ENCODE peak calls at places on chromosome 2, in four cellular contexts. C is suprapubic skin, D is IMR-90, R is tibial artery. N is an unnamed sample.

GRCh38 chr2:188201639-188202038 is 90.0 kb upstream of the GULP1 start:
- DNase-seq in C (no peak), D (no peak), R (no peak), N (no peak)

GRCh38 chr2:238023608-238024007 is 37.2 kb upstream of the SCLY start:
- DNase-seq in C (no peak), D (no peak), R (no peak), N (no peak)

GRCh38 chr2:150663143-150663542 is 175.7 kb upstream of the RND3 start:
- DNase-seq in C (no peak), D (peak; percentile 90), R (no peak), N (peak; percentile 95)

GRCh38 chr2:163132850-163133249 is 294.3 kb upstream of the KCNH7 start:
- DNase-seq in C (no peak), D (peak; percentile 2), R (no peak), N (peak; percentile 1)

GRCh38 chr2:158926478-158926948 is 41.9 kb upstream of the TANC1 start:
- DNase-seq in C (no peak), D (peak; percentile 78), R (no peak), N (peak; percentile 79)

GRCh38 chr2:27506587-27506986 is 9.9 kb downstream of the GCKR start:
- DNase-seq in C (no peak), D (no peak), R (no peak), N (no peak)

GRCh38 chr2:181190711-181191110 is 210.3 kb downstream of the UBE2E3 start:
- DNase-seq in C (no peak), D (no peak), R (no peak), N (peak; percentile 52)

GRCh38 chr2:127454595-127455565 is 36.7 kb downstream of the PROC start:
- DNase-seq in C (no peak), D (no peak), R (no peak), N (no peak)

GRCh38 chr2:158403237-158403636 is 53.3 kb downstream of the CCDC148 start:
- DNase-seq in C (no peak), D (peak; percentile 3), R (no peak), N (no peak)

GRCh38 chr2:235366847-235367246 is 127.0 kb upstream of the AGAP1 start:
- DNase-seq in C (no peak), D (no peak), R (no peak), N (no peak)

GRCh38 chr2:187299122-187299906 is 148.7 kb downstream of the CALCRL start:
- DNase-seq in C (no peak), D (no peak), R (no peak), N (peak; percentile 66)

GRCh38 chr2:168050377-168050776 is 197.0 kb downstream of the STK39 start:
- DNase-seq in C (no peak), D (no peak), R (no peak), N (no peak)

GRCh38 chr2:104448661-104449410 is 405.1 kb upstream of the POU3F3 start:
- DNase-seq in C (no peak), D (no peak), R (no peak), N (no peak)

GRCh38 chr2:31539505-31539904 is 41.2 kb downstream of the SRD5A2 start:
- DNase-seq in C (no peak), D (no peak), R (no peak), N (no peak)

GRCh38 chr2:152298754-152299153 is 36.2 kb upstream of the FMNL2 start:
- DNase-seq in C (no peak), D (peak; percentile 10), R (no peak), N (peak; percentile 6)

GRCh38 chr2:125086313-125087184 is 1061.5 kb downstream of the CNTNAP5 start:
- DNase-seq in C (no peak), D (no peak), R (no peak), N (no peak)

GRCh38 chr2:109342451-109342850 is 213.4 kb downstream of the SH3RF3 start:
- DNase-seq in C (no peak), D (no peak), R (no peak), N (no peak)

GRCh38 chr2:135212757-135213156 is 160.7 kb downstream of the RAB3GAP1 start:
- DNase-seq in C (no peak), D (peak; percentile 19), R (no peak), N (no peak)

GRCh38 chr2:158935617-158936016 is 32.8 kb upstream of the TANC1 start:
- DNase-seq in C (no peak), D (no peak), R (no peak), N (no peak)

GRCh38 chr2:39851251-39851650 is 72.2 kb upstream of the THUMPD2 start:
- DNase-seq in C (no peak), D (no peak), R (no peak), N (no peak)

GRCh38 chr2:239538357-239539052 is 137.7 kb upstream of the HDAC4 start:
- DNase-seq in C (no peak), D (no peak), R (no peak), N (no peak)

GRCh38 chr2:169095631-169096105 is 26.3 kb downstream of the DHRS9 start:
- DNase-seq in C (no peak), D (peak; percentile 69), R (no peak), N (peak; percentile 54)

GRCh38 chr2:71851094-71851755 is 296.4 kb downstream of the CYP26B1 start:
- DNase-seq in C (no peak), D (no peak), R (no peak), N (no peak)

GRCh38 chr2:61885896-61886603 is 2.4 kb downstream of the CCT4 start:
- DNase-seq in C (no peak), D (no peak), R (no peak), N (no peak)
- H3K4me3 ChIP-seq in C (no peak overlapping the region), D (no peak overlapping the region), R (no peak overlapping the region), N (peak overlapping the region; percentile 70)

DNA sequence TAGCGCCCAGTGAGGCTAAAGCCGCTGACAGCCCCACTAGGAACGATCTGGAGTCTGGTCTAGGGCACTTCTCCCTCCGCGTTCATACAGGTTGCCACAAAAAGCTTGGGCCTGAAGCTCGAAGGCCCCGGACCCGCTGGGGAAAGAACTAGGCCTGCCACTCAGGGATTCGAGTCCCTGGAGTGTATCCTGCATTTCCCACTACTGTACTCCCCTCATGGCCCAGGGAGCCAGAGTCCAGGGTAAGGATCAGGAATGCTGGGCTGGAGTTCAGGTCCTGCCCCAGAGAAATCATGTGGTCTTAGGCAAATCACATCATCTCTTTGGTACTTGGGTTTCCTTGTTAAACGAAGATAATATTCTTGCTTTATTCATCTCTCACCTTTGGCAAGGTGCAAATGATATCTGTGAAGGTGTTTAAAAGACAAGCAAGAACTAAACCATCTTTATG is 1.4 kb upstream of the ZFP36L2 start:
- DNase-seq in C (no peak), D (peak; percentile 46), R (no peak), N (no peak)
- TF ChIP-seq CTCF in C (no peak), D (no peak), R (no peak), N (peak; percentile 27)

GRCh38 chr2:217937446-217937845 is 65.3 kb downstream of the TNS1 start:
- DNase-seq in C (no peak), D (no peak), R (no peak), N (no peak)

GRCh38 chr2:217939629-217940245 is 63.1 kb downstream of the TNS1 start:
- DNase-seq in C (no peak), D (no peak), R (no peak), N (no peak)

GRCh38 chr2:217939220-217939619 is 63.6 kb downstream of the TNS1 start:
- DNase-seq in C (no peak), D (no peak), R (no peak), N (no peak)

GRCh38 chr2:217936952-217937351 is 65.8 kb downstream of the TNS1 start:
- DNase-seq in C (no peak), D (no peak), R (no peak), N (no peak)

DNA sequence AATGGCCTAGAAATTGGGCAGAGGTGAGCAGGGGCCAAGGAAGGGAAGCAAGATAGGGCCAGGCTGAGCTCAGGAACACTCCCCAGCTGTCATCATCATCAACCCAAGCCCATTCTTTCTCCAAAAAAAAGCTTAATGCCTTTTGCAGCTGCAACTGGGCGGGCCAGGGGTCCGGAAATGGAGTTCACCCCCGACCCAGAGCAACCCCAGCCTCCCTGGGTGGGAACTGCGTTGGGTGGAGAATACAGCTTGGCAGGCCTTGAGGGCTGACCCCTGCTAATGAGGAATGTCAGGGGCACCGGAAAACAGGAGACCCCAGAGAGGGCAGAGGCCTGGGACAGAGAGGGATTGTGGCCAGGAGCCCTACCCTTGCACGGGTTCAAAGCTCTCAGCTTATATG is 64.8 kb downstream of the TNS1 start:
- DNase-seq in C (no peak), D (no peak), R (no peak), N (no peak)
- H3K4me3 ChIP-seq in C (peak overlapping the region; percentile 22), D (no peak overlapping the region), R (peak overlapping the region; percentile 83), N (no peak overlapping the region)

GRCh38 chr2:199606193-199606780 is 148.5 kb upstream of the SATB2 start:
- DNase-seq in C (no peak), D (no peak), R (no peak), N (no peak)

GRCh38 chr2:199607914-199608313 is 150.2 kb upstream of the SATB2 start:
- DNase-seq in C (no peak), D (no peak), R (no peak), N (no peak)

GRCh38 chr2:199602896-199603482 is 145.2 kb upstream of the SATB2 start:
- DNase-seq in C (no peak), D (no peak), R (no peak), N (no peak)

GRCh38 chr2:199603748-199604291 is 146.1 kb upstream of the SATB2 start:
- DNase-seq in C (no peak), D (no peak), R (no peak), N (no peak)

GRCh38 chr2:199602271-199602895 is 144.6 kb upstream of the SATB2 start:
- DNase-seq in C (no peak), D (no peak), R (no peak), N (no peak)
- TF ChIP-seq CTCF in C (no peak), D (no peak), R (no peak), N (no peak)

GRCh38 chr2:129483366-129483765 is 496.1 kb upstream of the RAB6C start:
- DNase-seq in C (no peak), D (no peak), R (no peak), N (no peak)

GRCh38 chr2:129480790-129481189 is 498.7 kb upstream of the RAB6C start:
- DNase-seq in C (no peak), D (no peak), R (no peak), N (no peak)

GRCh38 chr2:129482626-129483025 is 496.8 kb upstream of the RAB6C start:
- DNase-seq in C (no peak), D (no peak), R (no peak), N (no peak)

GRCh38 chr2:129481306-129482219 is 497.9 kb upstream of the RAB6C start:
- DNase-seq in C (no peak), D (no peak), R (no peak), N (no peak)

DNA sequence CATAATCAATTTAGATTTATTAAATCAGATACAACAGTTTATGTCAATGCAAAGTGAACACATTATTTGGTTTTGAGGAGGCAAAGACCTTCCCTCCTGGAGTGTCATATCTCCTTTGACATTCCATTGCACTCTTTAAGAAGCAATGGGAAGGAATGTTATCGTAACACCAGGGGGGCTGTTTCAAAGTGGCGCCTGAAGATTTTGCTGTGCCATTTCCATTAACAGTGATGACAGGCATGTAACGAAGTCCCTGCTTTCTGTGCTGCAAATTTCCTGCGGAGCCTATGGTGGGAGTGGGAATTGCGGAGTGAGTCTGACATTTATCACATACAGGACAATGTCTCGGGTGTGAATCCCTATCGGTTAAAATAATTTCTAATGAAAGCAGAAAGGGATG is 499.6 kb upstream of the RAB6C start:
- DNase-seq in C (no peak), D (no peak), R (no peak), N (no peak)
- H3K4me3 ChIP-seq in C (no peak overlapping the region), D (no peak overlapping the region), R (no peak overlapping the region), N (no peak overlapping the region)

DNA sequence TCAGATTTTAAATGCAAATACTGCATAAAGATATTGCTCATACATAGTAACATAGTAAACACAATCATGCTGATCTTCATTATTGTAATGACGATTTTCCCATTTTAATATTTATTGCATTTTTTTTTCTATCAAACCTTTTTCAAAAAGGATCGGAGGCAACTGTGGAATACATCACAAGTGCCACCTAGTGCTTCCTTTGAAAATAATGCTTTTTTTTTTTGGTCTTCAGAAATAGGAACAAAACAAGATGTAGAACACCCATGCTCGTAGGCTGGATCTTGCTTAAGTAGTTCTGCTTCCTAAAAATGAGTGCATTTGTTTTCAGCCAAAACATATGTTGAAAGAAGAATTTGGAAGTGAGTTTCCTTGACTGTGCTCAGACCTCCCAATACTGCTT is 35.7 kb upstream of the GPR155 start:
- DNase-seq in C (no peak), D (peak; percentile 11), R (no peak), N (peak; percentile 35)
- TF ChIP-seq CTCF in C (no peak), D (peak; percentile 47), R (peak; percentile 10), N (peak; percentile 14)